ENCODE peak calls at places on chromosomes 11 and 22, in nine cellular contexts. One of them, this sample, is unnamed.

GRCh38 chr11:71430166-71430565 is 18.0 kb downstream of the DHCR7 start:
- DNase-seq in right lobe of liver: no peak
- DNase-seq in Peyer's patch: no peak
- DNase-seq in fibroblast of lung: no peak
- DNase-seq in tibial nerve: no peak
- DNase-seq in spleen: no peak
- DNase-seq in dorsolateral prefrontal cortex: no peak
- DNase-seq in A549: no peak
- DNase-seq in CD4-positive, CD25-positive, alpha-beta regulatory T cell: no peak
- DNase-seq in this sample: no peak

GRCh38 chr22:41217553-41218157 is 12.5 kb downstream of the L3MBTL2 start:
- DNase-seq in right lobe of liver: no peak
- DNase-seq in Peyer's patch: peak
- DNase-seq in fibroblast of lung: peak
- DNase-seq in tibial nerve: peak
- DNase-seq in spleen: no peak
- DNase-seq in dorsolateral prefrontal cortex: no peak
- DNase-seq in A549: no peak
- DNase-seq in CD4-positive, CD25-positive, alpha-beta regulatory T cell: peak
- DNase-seq in this sample: peak

GRCh38 chr11:120985718-120986569 is 38.0 kb upstream of the TBCEL start:
- DNase-seq in right lobe of liver: peak
- DNase-seq in Peyer's patch: no peak
- DNase-seq in fibroblast of lung: peak
- DNase-seq in tibial nerve: no peak
- DNase-seq in spleen: peak
- DNase-seq in dorsolateral prefrontal cortex: peak
- DNase-seq in A549: peak
- DNase-seq in CD4-positive, CD25-positive, alpha-beta regulatory T cell: peak
- DNase-seq in this sample: no peak

GRCh38 chr11:103552086-103552485 is 442.9 kb downstream of the DYNC2H1 start:
- DNase-seq in right lobe of liver: no peak
- DNase-seq in Peyer's patch: no peak
- DNase-seq in fibroblast of lung: no peak
- DNase-seq in tibial nerve: no peak
- DNase-seq in spleen: no peak
- DNase-seq in dorsolateral prefrontal cortex: no peak
- DNase-seq in A549: no peak
- DNase-seq in CD4-positive, CD25-positive, alpha-beta regulatory T cell: no peak
- DNase-seq in this sample: no peak

GRCh38 chr22:33803371-33803770 is 116.9 kb downstream of the LARGE1 start:
- DNase-seq in right lobe of liver: no peak
- DNase-seq in Peyer's patch: no peak
- DNase-seq in fibroblast of lung: peak
- DNase-seq in tibial nerve: no peak
- DNase-seq in spleen: no peak
- DNase-seq in dorsolateral prefrontal cortex: no peak
- DNase-seq in A549: no peak
- DNase-seq in CD4-positive, CD25-positive, alpha-beta regulatory T cell: no peak
- DNase-seq in this sample: no peak

GRCh38 chr11:79535606-79536005 is 94.8 kb upstream of the TENM4 start:
- DNase-seq in right lobe of liver: no peak
- DNase-seq in Peyer's patch: no peak
- DNase-seq in fibroblast of lung: no peak
- DNase-seq in tibial nerve: no peak
- DNase-seq in spleen: no peak
- DNase-seq in dorsolateral prefrontal cortex: no peak
- DNase-seq in A549: no peak
- DNase-seq in CD4-positive, CD25-positive, alpha-beta regulatory T cell: no peak
- DNase-seq in this sample: no peak

GRCh38 chr22:25563757-25564319 is 637 bp upstream of the GRK3 start:
- DNase-seq in right lobe of liver: no peak
- DNase-seq in Peyer's patch: peak
- DNase-seq in fibroblast of lung: no peak
- DNase-seq in tibial nerve: peak
- DNase-seq in spleen: no peak
- DNase-seq in dorsolateral prefrontal cortex: no peak
- DNase-seq in A549: no peak
- DNase-seq in CD4-positive, CD25-positive, alpha-beta regulatory T cell: no peak
- DNase-seq in this sample: no peak

GRCh38 chr22:20725987-20726558 is 47.8 kb upstream of the SERPIND1 start:
- DNase-seq in right lobe of liver: no peak
- DNase-seq in Peyer's patch: no peak
- DNase-seq in fibroblast of lung: peak
- DNase-seq in tibial nerve: no peak
- DNase-seq in spleen: peak
- DNase-seq in dorsolateral prefrontal cortex: no peak
- DNase-seq in A549: no peak
- DNase-seq in CD4-positive, CD25-positive, alpha-beta regulatory T cell: no peak
- DNase-seq in this sample: no peak

GRCh38 chr11:66331542-66332370 is 4.5 kb downstream of the RIN1 start:
- DNase-seq in right lobe of liver: no peak
- DNase-seq in Peyer's patch: no peak
- DNase-seq in fibroblast of lung: no peak
- DNase-seq in tibial nerve: no peak
- DNase-seq in spleen: peak
- DNase-seq in dorsolateral prefrontal cortex: peak
- DNase-seq in A549: no peak
- DNase-seq in CD4-positive, CD25-positive, alpha-beta regulatory T cell: no peak
- DNase-seq in this sample: no peak

GRCh38 chr11:82858556-82859091 is 41.6 kb downstream of the PRCP start:
- DNase-seq in right lobe of liver: no peak
- DNase-seq in Peyer's patch: no peak
- DNase-seq in fibroblast of lung: peak
- DNase-seq in tibial nerve: no peak
- DNase-seq in spleen: no peak
- DNase-seq in dorsolateral prefrontal cortex: no peak
- DNase-seq in A549: no peak
- DNase-seq in CD4-positive, CD25-positive, alpha-beta regulatory T cell: no peak
- DNase-seq in this sample: peak

GRCh38 chr11:122727101-122727929 is 71.8 kb downstream of the UBASH3B start:
- DNase-seq in right lobe of liver: no peak
- DNase-seq in Peyer's patch: peak
- DNase-seq in fibroblast of lung: no peak
- DNase-seq in tibial nerve: no peak
- DNase-seq in spleen: no peak
- DNase-seq in dorsolateral prefrontal cortex: no peak
- DNase-seq in A549: no peak
- DNase-seq in CD4-positive, CD25-positive, alpha-beta regulatory T cell: peak
- DNase-seq in this sample: no peak

GRCh38 chr11:118902336-118903203 is 18.9 kb downstream of the CXCR5 start:
- DNase-seq in right lobe of liver: peak
- DNase-seq in Peyer's patch: no peak
- DNase-seq in fibroblast of lung: no peak
- DNase-seq in tibial nerve: no peak
- DNase-seq in spleen: peak
- DNase-seq in dorsolateral prefrontal cortex: no peak
- DNase-seq in A549: no peak
- DNase-seq in CD4-positive, CD25-positive, alpha-beta regulatory T cell: no peak
- DNase-seq in this sample: no peak

DNA sequence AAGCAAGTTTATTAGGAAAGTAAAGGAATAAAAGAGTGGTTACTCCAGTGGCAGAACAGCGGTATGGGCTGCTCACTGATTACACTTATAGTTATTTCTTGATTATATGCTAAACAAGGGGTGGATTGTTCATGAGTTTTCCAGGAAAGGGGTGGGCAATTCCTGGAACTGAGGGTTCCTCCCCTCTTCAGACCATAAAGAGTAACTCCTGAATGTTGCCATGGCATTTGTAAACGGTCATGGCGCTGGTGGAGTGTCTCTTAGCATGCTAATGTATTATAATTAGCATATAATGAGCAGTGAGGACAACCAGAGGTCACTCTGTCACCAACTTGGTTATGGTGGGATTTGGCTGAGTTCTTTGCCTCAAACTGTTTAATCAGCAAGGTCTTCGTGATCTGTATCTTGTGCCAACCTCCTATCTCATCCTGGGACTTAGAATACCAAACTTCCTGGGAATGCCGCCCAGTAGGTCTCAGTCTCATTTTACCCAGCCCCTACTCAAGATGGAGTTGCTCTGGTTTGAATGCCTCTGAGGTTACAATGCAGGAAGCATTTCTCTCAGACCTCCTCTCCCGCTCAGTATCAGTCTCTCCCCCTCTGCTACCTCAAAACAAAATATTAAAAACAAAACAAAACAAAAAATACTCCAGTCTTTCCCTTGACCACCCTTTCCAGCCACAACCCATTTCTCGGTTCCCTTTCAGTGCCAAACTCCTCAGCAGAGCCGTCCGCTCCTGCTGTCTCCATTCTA is 106.5 kb upstream of the SLC22A12 start:
- DNase-seq in right lobe of liver: no peak
- DNase-seq in Peyer's patch: no peak
- DNase-seq in fibroblast of lung: no peak
- DNase-seq in tibial nerve: no peak
- DNase-seq in spleen: no peak
- DNase-seq in dorsolateral prefrontal cortex: no peak
- DNase-seq in A549: no peak
- DNase-seq in CD4-positive, CD25-positive, alpha-beta regulatory T cell: no peak
- DNase-seq in this sample: no peak
- H3K27ac ChIP-seq in right lobe of liver: no peak
- H3K27ac ChIP-seq in Peyer's patch: no peak
- H3K27ac ChIP-seq in fibroblast of lung: no peak
- H3K27ac ChIP-seq in tibial nerve: no peak
- H3K27ac ChIP-seq in spleen: no peak
- H3K27ac ChIP-seq in dorsolateral prefrontal cortex: no peak
- H3K27ac ChIP-seq in A549: no peak
- H3K27ac ChIP-seq in CD4-positive, CD25-positive, alpha-beta regulatory T cell: no peak
- H3K27ac ChIP-seq in this sample: no peak

DNA sequence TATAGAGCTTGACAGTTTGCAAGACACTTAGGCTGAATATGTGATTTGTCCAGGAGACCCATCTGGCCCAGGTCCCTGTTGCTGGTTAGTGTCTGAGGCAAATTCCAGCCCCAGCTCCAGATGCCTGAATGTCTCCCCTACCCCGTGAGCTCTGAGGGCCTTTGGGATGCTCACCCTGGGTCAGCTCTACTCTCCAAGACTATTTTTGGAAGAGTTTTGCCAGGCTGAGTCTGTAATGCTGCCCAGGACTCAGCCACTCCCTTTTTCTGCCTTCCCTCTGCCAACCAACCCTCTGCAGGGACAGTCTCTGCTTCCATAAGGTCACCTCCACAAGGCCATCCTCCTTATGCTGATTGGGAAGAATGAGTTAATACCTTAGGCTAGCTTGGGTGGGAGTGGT is 66.3 kb downstream of the CABIN1 start:
- DNase-seq in right lobe of liver: no peak
- DNase-seq in Peyer's patch: no peak
- DNase-seq in fibroblast of lung: no peak
- DNase-seq in tibial nerve: no peak
- DNase-seq in spleen: peak
- DNase-seq in dorsolateral prefrontal cortex: no peak
- DNase-seq in A549: no peak
- DNase-seq in CD4-positive, CD25-positive, alpha-beta regulatory T cell: no peak
- DNase-seq in this sample: no peak
- H3K27ac ChIP-seq in right lobe of liver: no peak
- H3K27ac ChIP-seq in Peyer's patch: no peak
- H3K27ac ChIP-seq in fibroblast of lung: no peak
- H3K27ac ChIP-seq in tibial nerve: no peak
- H3K27ac ChIP-seq in spleen: no peak
- H3K27ac ChIP-seq in dorsolateral prefrontal cortex: no peak
- H3K27ac ChIP-seq in A549: no peak
- H3K27ac ChIP-seq in CD4-positive, CD25-positive, alpha-beta regulatory T cell: no peak
- H3K27ac ChIP-seq in this sample: no peak

DNA sequence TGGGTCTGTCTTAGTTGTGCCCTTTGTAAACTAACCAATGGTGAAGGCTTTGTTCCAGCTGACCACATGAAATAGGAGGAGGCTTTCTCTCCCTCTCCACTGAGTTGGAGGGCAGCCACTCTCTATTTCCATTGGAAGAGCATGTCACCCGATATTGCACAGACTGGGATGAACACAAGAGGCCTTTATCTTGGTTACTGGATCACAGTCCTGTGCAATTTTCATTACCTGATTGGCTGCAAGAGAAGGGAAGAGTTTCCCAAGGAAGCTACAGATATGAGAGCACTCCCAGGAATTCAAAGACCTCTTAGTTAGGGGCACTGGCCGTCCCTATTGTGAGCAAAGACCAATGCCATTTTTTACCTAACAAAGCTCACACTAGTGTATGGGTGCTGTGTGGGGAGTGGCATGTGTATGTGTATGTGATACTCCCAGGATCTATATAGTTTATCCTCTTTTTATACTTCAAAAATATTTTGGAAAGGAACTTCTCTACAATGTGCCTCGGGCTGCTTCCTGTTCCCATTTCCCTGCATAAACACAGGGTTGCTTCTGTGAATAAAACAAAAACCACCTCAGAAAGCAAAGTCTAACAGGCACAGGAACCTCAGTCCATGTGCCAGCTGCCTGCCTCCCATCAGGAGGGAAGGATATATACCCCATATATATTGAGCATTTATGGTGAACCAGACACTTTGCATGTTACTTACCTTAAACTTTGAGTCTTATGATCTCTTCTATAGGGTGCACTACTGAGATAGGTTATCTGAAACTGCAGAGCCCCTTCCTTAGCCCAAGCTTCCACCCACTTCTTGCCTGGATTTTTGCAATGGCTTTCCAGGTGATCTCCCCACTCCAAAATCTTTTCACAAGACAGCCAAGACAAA is 126.5 kb downstream of the RASSF10 start:
- DNase-seq in right lobe of liver: no peak
- DNase-seq in Peyer's patch: no peak
- DNase-seq in fibroblast of lung: peak
- DNase-seq in tibial nerve: no peak
- DNase-seq in spleen: no peak
- DNase-seq in dorsolateral prefrontal cortex: no peak
- DNase-seq in A549: no peak
- DNase-seq in CD4-positive, CD25-positive, alpha-beta regulatory T cell: no peak
- DNase-seq in this sample: peak
- H3K27ac ChIP-seq in right lobe of liver: no peak
- H3K27ac ChIP-seq in Peyer's patch: no peak
- H3K27ac ChIP-seq in fibroblast of lung: no peak
- H3K27ac ChIP-seq in tibial nerve: peak
- H3K27ac ChIP-seq in spleen: no peak
- H3K27ac ChIP-seq in dorsolateral prefrontal cortex: peak
- H3K27ac ChIP-seq in A549: peak
- H3K27ac ChIP-seq in CD4-positive, CD25-positive, alpha-beta regulatory T cell: no peak
- H3K27ac ChIP-seq in this sample: peak

DNA sequence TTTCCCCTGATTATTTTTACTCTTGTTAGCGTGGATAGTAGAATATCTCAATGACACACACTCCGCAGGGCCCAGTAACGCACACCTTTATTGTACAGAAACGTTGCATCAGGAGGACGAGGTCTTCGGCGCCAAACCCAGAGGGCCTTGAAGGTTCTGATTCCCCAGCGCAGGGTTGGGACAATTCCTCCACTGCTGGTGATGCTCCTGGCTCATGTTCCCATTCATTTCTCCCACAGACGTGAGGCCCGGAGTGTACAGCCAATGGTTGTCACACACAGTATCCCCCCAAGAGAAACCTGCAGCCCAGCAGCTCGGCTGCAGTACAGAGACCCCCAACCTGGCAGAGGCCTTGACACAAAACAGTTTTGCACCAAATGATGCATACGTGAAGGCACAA is 6.1 kb upstream of the ANO1 start:
- DNase-seq in right lobe of liver: peak
- DNase-seq in Peyer's patch: no peak
- DNase-seq in fibroblast of lung: no peak
- DNase-seq in tibial nerve: no peak
- DNase-seq in spleen: no peak
- DNase-seq in dorsolateral prefrontal cortex: no peak
- DNase-seq in A549: no peak
- DNase-seq in CD4-positive, CD25-positive, alpha-beta regulatory T cell: no peak
- DNase-seq in this sample: no peak
- H3K27ac ChIP-seq in right lobe of liver: no peak
- H3K27ac ChIP-seq in Peyer's patch: no peak
- H3K27ac ChIP-seq in fibroblast of lung: no peak
- H3K27ac ChIP-seq in tibial nerve: no peak
- H3K27ac ChIP-seq in spleen: no peak
- H3K27ac ChIP-seq in dorsolateral prefrontal cortex: no peak
- H3K27ac ChIP-seq in A549: no peak
- H3K27ac ChIP-seq in CD4-positive, CD25-positive, alpha-beta regulatory T cell: no peak
- H3K27ac ChIP-seq in this sample: no peak

This sample was measured in substantia nigra.